ENCODE peak calls at places on chromosome 7, in five cellular contexts. N is colonic mucosa, H is uterus, Z is astrocyte, V is SJCRH30. T is an unnamed sample.
A peak's percentile ranks its signal among the peaks of the same experiment; 100 is the strongest.

GRCh38 chr7:133741078-133741477 is 386.1 kb upstream of the LRGUK start:
- DNase-seq in N (no peak), H (no peak), Z (no peak), V (no peak), T (no peak)

GRCh38 chr7:43960933-43961332 is 34.7 kb downstream of the UBE2D4 start:
- DNase-seq in N (no peak), H (no peak), Z (no peak), V (no peak), T (no peak)

GRCh38 chr7:73988197-73988596 is 39.8 kb upstream of the ELN start:
- DNase-seq in N (no peak), H (no peak), Z (peak; percentile 56), V (peak; percentile 79), T (no peak)

GRCh38 chr7:144481863-144482262 is 78.4 kb upstream of the NOBOX start:
- DNase-seq in N (no peak), H (no peak), Z (no peak), V (no peak), T (no peak)

GRCh38 chr7:26278769-26279168 is 12.9 kb upstream of the SNX10 start:
- DNase-seq in N (no peak), H (no peak), Z (no peak), V (no peak), T (peak; percentile 36)

GRCh38 chr7:120505770-120506169 is 232.8 kb downstream of the KCND2 start:
- DNase-seq in N (no peak), H (no peak), Z (no peak), V (no peak), T (no peak)

GRCh38 chr7:116696707-116697106 is 24.7 kb downstream of the MET start:
- DNase-seq in N (no peak), H (no peak), Z (no peak), V (no peak), T (no peak)

GRCh38 chr7:20351901-20352300 is 21.2 kb downstream of the ITGB8 start:
- DNase-seq in N (no peak), H (no peak), Z (peak; percentile 73), V (no peak), T (no peak)

GRCh38 chr7:151062399-151063211 is 3.2 kb downstream of the SLC4A2 start:
- DNase-seq in N (peak; percentile 90), H (peak; percentile 62), Z (peak; percentile 75), V (no peak), T (peak; percentile 85)

GRCh38 chr7:92244803-92245486 is 769 bp downstream of the KRIT1 start:
- DNase-seq in N (no peak), H (no peak), Z (peak; percentile 19), V (no peak), T (no peak)

GRCh38 chr7:111232249-111233084 is 141.5 kb downstream of the LRRN3 start:
- DNase-seq in N (no peak), H (no peak), Z (peak; percentile 71), V (no peak), T (no peak)

GRCh38 chr7:148303295-148304013 is 287.1 kb upstream of the C7orf33 start:
- DNase-seq in N (peak; percentile 34), H (peak; percentile 73), Z (peak; percentile 9), V (peak; percentile 54), T (peak; percentile 54)

GRCh38 chr7:108097703-108098102 is 32.5 kb downstream of the LAMB4 start:
- DNase-seq in N (peak; percentile 51), H (no peak), Z (no peak), V (no peak), T (no peak)

GRCh38 chr7:155377837-155378579 is 79.9 kb upstream of the EN2 start:
- DNase-seq in N (no peak), H (peak; percentile 43), Z (peak; percentile 12), V (no peak), T (no peak)
- H3K4me1 ChIP-seq in N (peaks cover 23% of the 10 kb centered on the region), H (peaks cover 34% of the 10 kb centered on the region), Z (peaks cover 11% of the 10 kb centered on the region), V (no peaks in the 10 kb centered on the region), T (peaks cover 14% of the 10 kb centered on the region)

GRCh38 chr7:131072505-131073091 is 255.1 kb upstream of the MKLN1 start:
- DNase-seq in N (no peak), H (no peak), Z (peak; percentile 59), V (no peak), T (no peak)

GRCh38 chr7:131074585-131074984 is 253.1 kb upstream of the MKLN1 start:
- DNase-seq in N (no peak), H (no peak), Z (no peak), V (no peak), T (no peak)

GRCh38 chr7:131068604-131069021 is 259.1 kb upstream of the MKLN1 start:
- DNase-seq in N (no peak), H (no peak), Z (peak; percentile 25), V (no peak), T (no peak)

GRCh38 chr7:131074043-131074442 is 253.6 kb upstream of the MKLN1 start:
- DNase-seq in N (no peak), H (no peak), Z (no peak), V (no peak), T (no peak)

DNA sequence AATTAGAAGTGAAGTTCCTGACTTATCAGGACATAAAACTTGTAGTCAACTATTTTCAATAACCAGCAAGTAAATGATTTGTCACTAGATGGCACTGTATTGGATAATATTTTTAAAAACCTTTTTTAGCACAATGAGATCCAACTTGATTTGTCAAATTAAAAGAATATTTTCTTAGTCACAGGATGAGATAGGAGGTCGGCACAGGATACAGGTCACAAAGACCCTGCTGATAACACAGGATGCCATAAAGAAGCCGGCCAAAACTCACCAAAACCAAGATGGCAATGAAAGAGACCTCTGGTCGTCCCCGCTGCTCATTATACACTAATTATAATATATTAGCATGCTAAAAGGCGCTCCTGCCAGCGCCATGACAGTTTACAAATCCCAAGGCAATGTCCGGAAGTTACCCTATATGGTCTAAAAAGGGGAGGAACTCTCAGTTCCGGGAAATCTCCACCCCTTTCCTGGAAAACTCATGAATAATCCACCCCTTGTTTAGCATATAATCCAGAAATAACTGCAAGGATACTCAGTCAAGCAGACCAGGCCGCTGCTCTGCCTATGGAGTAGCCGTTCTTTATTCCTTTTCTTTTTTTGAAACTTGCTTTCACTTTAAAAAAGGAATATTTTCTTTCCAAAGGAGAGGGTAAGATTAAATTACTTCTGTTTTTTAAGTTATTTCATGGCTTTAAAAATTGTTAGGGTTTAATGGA is 255.7 kb upstream of the MKLN1 start:
- DNase-seq in N (no peak), H (peak; percentile 62), Z (peak; percentile 86), V (no peak), T (peak; percentile 69)
- H3K4me1 ChIP-seq in N (no peaks in the 10 kb centered on the region), H (peaks cover 7% of the 10 kb centered on the region), Z (peaks cover 28% of the 10 kb centered on the region), V (peaks cover 4% of the 10 kb centered on the region), T (peaks cover 67% of the 10 kb centered on the region)

GRCh38 chr7:66145404-66145843 is 30.8 kb downstream of the CRCP start:
- DNase-seq in N (peak; percentile 41), H (peak; percentile 74), Z (no peak), V (no peak), T (peak; percentile 34)
- H3K4me1 ChIP-seq in N (no peaks in the 10 kb centered on the region), H (peaks cover 2% of the 10 kb centered on the region), Z (peaks cover 14% of the 10 kb centered on the region), V (peaks cover 15% of the 10 kb centered on the region), T (peaks cover 11% of the 10 kb centered on the region)

DNA sequence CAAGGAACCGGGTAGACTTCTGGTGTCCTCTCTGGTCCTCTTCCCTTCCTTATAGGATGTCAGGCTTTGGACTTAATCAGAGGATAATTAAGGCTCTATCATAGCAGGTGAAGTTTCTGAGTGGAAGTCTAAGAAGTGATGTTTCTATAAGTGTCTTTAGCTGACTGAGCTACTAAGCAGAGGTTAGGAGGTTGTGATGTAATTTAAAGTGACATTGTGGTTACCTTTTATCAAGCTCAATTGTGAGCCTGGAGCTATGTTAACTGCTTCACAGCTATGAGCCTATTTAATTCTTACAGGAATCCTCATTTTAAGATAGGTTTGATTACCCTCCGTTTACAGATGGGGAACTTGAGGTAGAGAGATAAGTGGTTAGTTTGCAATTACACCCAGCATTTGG is 365.1 kb downstream of the AUTS2 start:
- DNase-seq in N (no peak), H (no peak), Z (no peak), V (no peak), T (no peak)
- H3K4me1 ChIP-seq in N (no peaks in the 10 kb centered on the region), H (no peaks in the 10 kb centered on the region), Z (peaks cover 10% of the 10 kb centered on the region), V (peaks cover 20% of the 10 kb centered on the region), T (peaks cover 8% of the 10 kb centered on the region)

DNA sequence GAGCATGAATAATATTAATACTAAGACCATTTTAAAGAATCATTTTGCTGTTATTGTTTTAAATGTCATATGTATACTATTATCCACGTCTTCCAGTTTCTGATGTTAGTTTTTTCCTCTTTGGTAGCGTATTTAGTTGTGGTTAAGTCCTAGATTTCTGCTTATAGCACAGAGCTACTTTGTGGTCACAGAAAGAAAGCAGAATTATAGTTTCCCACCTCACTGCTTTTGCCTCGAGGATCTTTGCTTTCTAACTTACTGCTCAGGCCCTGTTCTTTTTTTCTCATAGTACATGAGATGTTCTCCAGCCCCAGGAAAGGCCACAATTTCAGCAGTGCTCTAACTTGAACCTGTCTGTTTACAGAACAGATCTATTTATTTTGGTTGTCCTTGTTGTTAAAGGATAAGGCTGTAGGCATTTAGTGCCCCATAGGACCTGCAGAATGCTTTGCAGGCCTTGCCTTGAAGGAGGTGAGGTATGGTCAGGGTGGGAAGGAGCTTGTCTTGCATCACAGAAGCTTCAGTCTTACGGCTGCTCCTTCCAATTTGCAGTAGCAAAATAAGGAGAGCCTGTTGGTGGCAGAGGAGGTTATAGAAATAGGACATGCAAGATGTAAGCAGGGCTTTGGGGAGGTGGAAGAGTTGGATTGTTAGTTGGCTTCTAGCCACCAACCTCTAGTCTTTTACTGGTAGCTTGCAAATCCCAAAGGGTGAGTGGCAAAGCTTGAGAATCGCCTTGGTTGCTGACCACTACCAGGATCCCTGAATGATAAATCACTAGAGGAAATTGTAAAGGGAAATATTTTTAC is 129.1 kb downstream of the LRRC4 start:
- DNase-seq in N (no peak), H (no peak), Z (no peak), V (no peak), T (no peak)
- H3K4me1 ChIP-seq in N (no peaks in the 10 kb centered on the region), H (peaks cover 4% of the 10 kb centered on the region), Z (peaks cover 21% of the 10 kb centered on the region), V (peaks cover 3% of the 10 kb centered on the region), T (peaks cover 6% of the 10 kb centered on the region)

GRCh38 chr7:157358753-157359096 is 21.9 kb downstream of the DNAJB6 start:
- DNase-seq in N (no peak), H (no peak), Z (no peak), V (no peak), T (no peak)
- H3K4me1 ChIP-seq in N (peaks cover 9% of the 10 kb centered on the region), H (peaks cover 4% of the 10 kb centered on the region), Z (peaks cover 17% of the 10 kb centered on the region), V (peaks cover 32% of the 10 kb centered on the region), T (peaks cover 50% of the 10 kb centered on the region)

GRCh38 chr7:139915864-139916716 is 87.0 kb downstream of the TBXAS1 start:
- DNase-seq in N (peak; percentile 30), H (peak; percentile 38), Z (peak; percentile 99), V (peak; percentile 50), T (peak; percentile 79)
- H3K4me1 ChIP-seq in N (no peaks in the 10 kb centered on the region), H (no peaks in the 10 kb centered on the region), Z (peaks cover 28% of the 10 kb centered on the region), V (peaks cover 7% of the 10 kb centered on the region), T (peaks cover 15% of the 10 kb centered on the region)

GRCh38 chr7:131095346-131095745 is 232.3 kb upstream of the MKLN1 start:
- DNase-seq in N (no peak), H (no peak), Z (peak; percentile 63), V (no peak), T (no peak)

GRCh38 chr7:131098527-131098926 is 229.1 kb upstream of the MKLN1 start:
- DNase-seq in N (no peak), H (no peak), Z (no peak), V (no peak), T (no peak)

GRCh38 chr7:131096267-131096927 is 231.3 kb upstream of the MKLN1 start:
- DNase-seq in N (no peak), H (no peak), Z (no peak), V (no peak), T (no peak)

GRCh38 chr7:131100357-131101054 is 227.2 kb upstream of the MKLN1 start:
- DNase-seq in N (no peak), H (no peak), Z (no peak), V (no peak), T (no peak)

GRCh38 chr7:131097662-131098376 is 229.9 kb upstream of the MKLN1 start:
- DNase-seq in N (no peak), H (no peak), Z (no peak), V (no peak), T (no peak)
- H3K4me1 ChIP-seq in N (no peaks in the 10 kb centered on the region), H (peaks cover 5% of the 10 kb centered on the region), Z (no peaks in the 10 kb centered on the region), V (no peaks in the 10 kb centered on the region), T (peaks cover 32% of the 10 kb centered on the region)